ENCODE peak calls at places on chromosomes 13 and 19, in nine cellular contexts. R is foreskin fibroblast; Z is nephron progenitor cell; F is endothelial cell; L is CD4-positive, alpha-beta T cell; J is ascending aorta; E is PC-3; D is dorsolateral prefrontal cortex; K is mucosa of descending colon. C is an unnamed sample.
A peak's percentile ranks its signal among the peaks of the same experiment; 100 is the strongest.

GRCh38 chr13:80664930-80665329 is 324.0 kb upstream of the SPRY2 start:
- DNase-seq in R (no peak), Z (no peak), F (no peak), L (no peak), J (no peak), E (no peak), D (no peak), K (no peak), C (no peak)

GRCh38 chr13:97439196-97439595 is 5.2 kb downstream of the RAP2A start:
- DNase-seq in R (no peak), Z (no peak), F (no peak), L (no peak), J (no peak), E (no peak), D (no peak), K (no peak), C (no peak)

GRCh38 chr13:41577437-41577836 is 120.1 kb downstream of the RGCC start:
- DNase-seq in R (peak; percentile 91), Z (no peak), F (no peak), L (no peak), J (peak; percentile 31), E (no peak), D (no peak), K (no peak), C (no peak)

GRCh38 chr13:99151516-99151915 is 49.1 kb upstream of the UBAC2 start:
- DNase-seq in R (peak; percentile 66), Z (no peak), F (no peak), L (no peak), J (no peak), E (peak; percentile 88), D (no peak), K (no peak), C (peak; percentile 26)

GRCh38 chr19:55683449-55684261 is 8.6 kb downstream of the EPN1 start:
- DNase-seq in R (no peak), Z (no peak), F (no peak), L (no peak), J (no peak), E (no peak), D (no peak), K (peak; percentile 56), C (no peak)

GRCh38 chr13:47179321-47179720 is 282.5 kb upstream of the HTR2A start:
- DNase-seq in R (peak; percentile 63), Z (no peak), F (no peak), L (no peak), J (no peak), E (no peak), D (no peak), K (no peak), C (no peak)

GRCh38 chr13:97223711-97224461 is 1.8 kb downstream of the MBNL2 start:
- DNase-seq in R (peak; percentile 95), Z (peak; percentile 33), F (no peak), L (no peak), J (no peak), E (peak; percentile 72), D (peak; percentile 44), K (peak; percentile 59), C (no peak)

GRCh38 chr13:93262729-93263128 is 36.1 kb downstream of the GPC6 start:
- DNase-seq in R (peak; percentile 78), Z (no peak), F (no peak), L (no peak), J (no peak), E (peak; percentile 80), D (no peak), K (no peak), C (no peak)

GRCh38 chr19:20078696-20079095 is 896 bp downstream of the ZNF90 start:
- DNase-seq in R (peak; percentile 67), Z (peak; percentile 46), F (peak; percentile 25), L (no peak), J (no peak), E (no peak), D (no peak), K (no peak), C (no peak)

GRCh38 chr19:4362038-4362828 is 18.9 kb downstream of the MPND start:
- DNase-seq in R (no peak), Z (peak; percentile 45), F (no peak), L (no peak), J (no peak), E (no peak), D (no peak), K (no peak), C (no peak)

GRCh38 chr19:3450796-3451411 is 29.4 kb downstream of the SMIM24 start:
- DNase-seq in R (peak; percentile 99), Z (no peak), F (no peak), L (no peak), J (peak; percentile 91), E (peak; percentile 74), D (peak; percentile 76), K (no peak), C (no peak)

GRCh38 chr19:49837425-49837824 is 13.5 kb upstream of the PTOV1 start:
- DNase-seq in R (no peak), Z (no peak), F (no peak), L (no peak), J (no peak), E (no peak), D (no peak), K (no peak), C (no peak)

GRCh38 chr13:83184819-83185218 is 697.5 kb downstream of the SLITRK1 start:
- DNase-seq in R (peak; percentile 70), Z (no peak), F (no peak), L (no peak), J (no peak), E (no peak), D (no peak), K (no peak), C (no peak)

GRCh38 chr19:58575183-58576041 is 2.3 kb upstream of the MZF1 start:
- DNase-seq in R (peak; percentile 97), Z (peak; percentile 88), F (peak; percentile 85), L (peak; percentile 66), J (peak; percentile 77), E (peak; percentile 92), D (peak; percentile 92), K (peak; percentile 93), C (peak; percentile 87)

GRCh38 chr13:90968510-90968909 is 379.0 kb upstream of the MIR17HG start:
- DNase-seq in R (no peak), Z (peak; percentile 28), F (peak; percentile 54), L (no peak), J (no peak), E (peak; percentile 65), D (peak; percentile 12), K (no peak), C (peak; percentile 4)

GRCh38 chr13:73416093-73416492 is 357.3 kb downstream of the KLF5 start:
- DNase-seq in R (no peak), Z (no peak), F (no peak), L (no peak), J (no peak), E (no peak), D (no peak), K (no peak), C (no peak)

GRCh38 chr19:19513671-19514070 is 1.7 kb downstream of the TSSK6 start:
- DNase-seq in R (no peak), Z (no peak), F (no peak), L (no peak), J (no peak), E (no peak), D (no peak), K (peak; percentile 46), C (no peak)

GRCh38 chr19:55083004-55083850 is 7.6 kb downstream of the EPS8L1 start:
- DNase-seq in R (no peak), Z (peak; percentile 17), F (no peak), L (no peak), J (no peak), E (no peak), D (no peak), K (peak; percentile 53), C (no peak)

GRCh38 chr13:87923713-87924112 is 252.5 kb downstream of the SLITRK5 start:
- DNase-seq in R (no peak), Z (no peak), F (no peak), L (no peak), J (no peak), E (no peak), D (no peak), K (no peak), C (no peak)

GRCh38 chr13:84446972-84447700 is 564.9 kb upstream of the SLITRK1 start:
- DNase-seq in R (peak; percentile 83), Z (no peak), F (no peak), L (no peak), J (no peak), E (no peak), D (no peak), K (no peak), C (no peak)

GRCh38 chr19:3151563-3152430 is 16.0 kb downstream of the GNA15 start:
- DNase-seq in R (no peak), Z (no peak), F (no peak), L (no peak), J (no peak), E (no peak), D (no peak), K (no peak), C (no peak)

GRCh38 chr19:4089400-4089908 is 22.8 kb upstream of the ZBTB7A start:
- DNase-seq in R (no peak), Z (no peak), F (no peak), L (no peak), J (no peak), E (no peak), D (no peak), K (peak; percentile 80), C (peak; percentile 87)

DNA sequence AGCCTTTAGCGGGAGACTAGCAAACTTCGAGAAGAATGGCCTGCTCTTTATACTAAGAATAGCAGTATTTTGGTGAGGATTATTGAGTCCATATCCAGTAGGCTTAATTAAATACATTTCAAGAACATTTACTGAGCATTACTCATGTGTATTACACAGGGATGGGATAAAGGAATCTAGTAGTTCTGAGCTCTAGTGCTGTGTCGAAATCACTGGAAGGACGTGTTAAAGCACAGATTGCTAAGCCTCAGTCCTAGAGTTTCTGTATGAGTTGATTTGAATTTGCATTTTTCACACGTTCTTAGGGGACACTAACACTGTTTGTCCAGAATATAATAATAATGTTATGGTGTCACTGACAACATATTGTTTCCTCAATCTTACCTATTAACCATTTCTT is 9.0 kb downstream of the ZNF302 start:
- DNase-seq in R (peak; percentile 30), Z (no peak), F (no peak), L (no peak), J (no peak), E (no peak), D (no peak), K (no peak), C (no peak)
- TF ChIP-seq CTCF in R (no peak), Z (no peak), F (no peak), L (no peak), J (no peak), E (no peak), D (no peak), K (no peak), C (no peak)

GRCh38 chr19:41893899-41894298 is 10.9 kb downstream of the ARHGEF1 start:
- DNase-seq in R (no peak), Z (no peak), F (no peak), L (no peak), J (no peak), E (no peak), D (no peak), K (no peak), C (no peak)
- TF ChIP-seq CTCF in R (peak; percentile 18), Z (no peak), F (no peak), L (no peak), J (no peak), E (no peak), D (no peak), K (no peak), C (no peak)

GRCh38 chr19:9796113-9796773 is 22.6 kb downstream of the FBXL12 start:
- DNase-seq in R (peak; percentile 91), Z (peak; percentile 75), F (peak; percentile 82), L (peak; percentile 81), J (peak; percentile 51), E (peak; percentile 98), D (peak; percentile 94), K (peak; percentile 74), C (peak; percentile 75)
- TF ChIP-seq CTCF in R (peak; percentile 86), Z (peak; percentile 76), F (peak; percentile 61), L (peak; percentile 82), J (peak; percentile 76), E (peak; percentile 98), D (peak; percentile 68), K (peak; percentile 60), C (peak; percentile 85)

GRCh38 chr13:45925151-45925550 is 73.6 kb upstream of the SIAH3 start:
- DNase-seq in R (no peak), Z (no peak), F (no peak), L (no peak), J (no peak), E (peak; percentile 4), D (no peak), K (no peak), C (no peak)
- TF ChIP-seq CTCF in R (no peak), Z (no peak), F (no peak), L (no peak), J (no peak), E (peak; percentile 19), D (no peak), K (no peak), C (no peak)